ENCODE peak calls at places on chromosomes 11 and 22, in four cellular contexts. P, T, J and E are unnamed samples.

GRCh38 chr22:30925667-30926066 is 42.9 kb downstream of the MORC2 start:
- DNase-seq in P (no peak), J (no peak), T (no peak), E (no peak)

GRCh38 chr22:47835726-47836125 is 1073.3 kb downstream of the TBC1D22A start:
- DNase-seq in P (peak; percentile 18), J (peak; percentile 15), T (no peak), E (no peak)

GRCh38 chr11:62678770-62679696 is at the start of gene UBXN1:
- DNase-seq in P (peak; percentile 64), T (peak; percentile 92), J (peak; percentile 79), E (peak; percentile 96)

GRCh38 chr11:83317757-83318548 is 31.8 kb upstream of the CCDC90B start:
- DNase-seq in P (no peak), T (no peak), J (no peak), E (no peak)

GRCh38 chr11:19162946-19163345 is 38.8 kb downstream of the CSRP3 start:
- DNase-seq in T (no peak), P (no peak), J (no peak), E (no peak)

GRCh38 chr22:48980918-48981317 is 846.8 kb downstream of the BRD1 start:
- DNase-seq in J (no peak), T (no peak), P (no peak), E (no peak)

GRCh38 chr22:40416636-40417035 is 46.2 kb downstream of the SGSM3 start:
- DNase-seq in P (no peak), T (no peak), J (no peak), E (no peak)

GRCh38 chr22:39522567-39523300 is 2.4 kb downstream of the ATF4 start:
- DNase-seq in J (no peak), T (peak; percentile 32), P (no peak), E (no peak)

GRCh38 chr11:78313898-78314297 is 103.7 kb downstream of the GAB2 start:
- DNase-seq in J (no peak), P (no peak), T (no peak), E (peak; percentile 81)

GRCh38 chr22:27463121-27463520 is 338.4 kb downstream of the MN1 start:
- DNase-seq in P (no peak), T (no peak), J (no peak), E (no peak)

GRCh38 chr11:73551697-73552096 is 46.2 kb downstream of the FAM168A start:
- DNase-seq in J (no peak), T (no peak), P (no peak), E (no peak)

GRCh38 chr11:18676803-18677202 is 21.8 kb upstream of the TMEM86A start:
- DNase-seq in T (no peak), J (no peak), P (no peak), E (no peak)

GRCh38 chr11:96213500-96213899 is 129.5 kb downstream of the MAML2 start:
- DNase-seq in J (no peak), P (no peak), T (no peak), E (no peak)

GRCh38 chr22:45842141-45842831 is 134.7 kb downstream of the WNT7B start:
- DNase-seq in T (no peak), J (no peak), P (no peak), E (peak; percentile 17)

GRCh38 chr11:64834723-64835615 is 9.5 kb downstream of the CDC42BPG start:
- DNase-seq in P (no peak), J (no peak), T (peak; percentile 58), E (no peak)

GRCh38 chr22:47351836-47352579 is 589.6 kb downstream of the TBC1D22A start:
- DNase-seq in J (no peak), P (no peak), T (no peak), E (no peak)

GRCh38 chr11:87281496-87281895 is 243.8 kb downstream of the TMEM135 start:
- DNase-seq in J (peak; percentile 7), T (no peak), P (no peak), E (peak; percentile 36)

GRCh38 chr11:8006349-8006977 is 19.3 kb downstream of the EIF3F start:
- DNase-seq in T (peak; percentile 71), P (peak; percentile 54), J (peak; percentile 63), E (peak; percentile 57)

GRCh38 chr11:1564535-1565172 is 7.4 kb downstream of the DUSP8 start:
- DNase-seq in J (no peak), P (no peak), T (no peak), E (peak; percentile 43)

DNA sequence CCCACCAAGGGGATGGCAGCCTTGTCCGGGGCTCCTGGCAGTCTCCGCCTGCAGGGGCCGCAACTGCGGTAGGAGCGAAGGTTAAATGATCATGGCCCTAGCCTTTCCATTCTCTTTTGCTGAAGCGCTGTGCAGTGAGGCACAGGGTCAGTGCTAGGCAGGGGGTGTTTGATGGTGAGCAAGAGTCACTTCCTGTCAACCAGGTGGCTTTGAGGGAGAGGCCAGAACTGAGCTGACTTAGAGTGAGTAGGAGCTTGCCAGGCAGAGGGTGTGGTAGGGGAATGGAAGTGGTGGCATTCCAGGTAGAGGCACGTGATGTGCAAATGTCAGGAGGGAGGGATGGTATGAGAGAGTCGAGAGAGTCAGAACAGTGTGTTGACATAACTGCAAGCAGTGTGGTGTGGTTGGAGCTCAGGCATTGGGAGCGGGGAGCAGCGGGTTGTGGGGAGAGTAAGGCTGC is 33.1 kb downstream of the AMPD3 start:
- DNase-seq in P (peak; percentile 86), J (no peak), T (no peak), E (no peak)
- TF ChIP-seq POLR2A in P (no peak), J (no peak), T (no peak), E (no peak)

GRCh38 chr11:9738700-9739099 is 74.8 kb downstream of the SWAP70 start:
- DNase-seq in T (no peak), P (no peak), J (no peak), E (no peak)

GRCh38 chr11:9740202-9740881 is 76.5 kb downstream of the SWAP70 start:
- DNase-seq in T (no peak), P (no peak), J (no peak), E (no peak)

GRCh38 chr11:9738126-9738525 is 74.2 kb downstream of the SWAP70 start:
- DNase-seq in T (no peak), P (no peak), J (no peak), E (no peak)

GRCh38 chr11:9741260-9741659 is 77.4 kb downstream of the SWAP70 start:
- DNase-seq in T (no peak), J (no peak), P (no peak), E (no peak)

GRCh38 chr11:9739108-9739507 is 75.2 kb downstream of the SWAP70 start:
- DNase-seq in T (no peak), P (no peak), J (no peak), E (no peak)
- H3K4me3 ChIP-seq in T (no peak overlapping the region), P (no peak overlapping the region), J (no peak overlapping the region), E (no peak overlapping the region)

GRCh38 chr11:57764527-57764926 is 2.9 kb downstream of the CTNND1 start:
- DNase-seq in P (no peak), T (no peak), J (no peak), E (no peak)
- TF ChIP-seq MAX in P (no peak), T (no peak), J (no peak), E (no peak)

GRCh38 chr22:41957941-41958556 is 6.1 kb downstream of the SMIM45 start:
- DNase-seq in J (no peak), T (no peak), P (no peak), E (no peak)
- TF ChIP-seq POLR2A in J (no peak), T (no peak), P (no peak), E (no peak)

DNA sequence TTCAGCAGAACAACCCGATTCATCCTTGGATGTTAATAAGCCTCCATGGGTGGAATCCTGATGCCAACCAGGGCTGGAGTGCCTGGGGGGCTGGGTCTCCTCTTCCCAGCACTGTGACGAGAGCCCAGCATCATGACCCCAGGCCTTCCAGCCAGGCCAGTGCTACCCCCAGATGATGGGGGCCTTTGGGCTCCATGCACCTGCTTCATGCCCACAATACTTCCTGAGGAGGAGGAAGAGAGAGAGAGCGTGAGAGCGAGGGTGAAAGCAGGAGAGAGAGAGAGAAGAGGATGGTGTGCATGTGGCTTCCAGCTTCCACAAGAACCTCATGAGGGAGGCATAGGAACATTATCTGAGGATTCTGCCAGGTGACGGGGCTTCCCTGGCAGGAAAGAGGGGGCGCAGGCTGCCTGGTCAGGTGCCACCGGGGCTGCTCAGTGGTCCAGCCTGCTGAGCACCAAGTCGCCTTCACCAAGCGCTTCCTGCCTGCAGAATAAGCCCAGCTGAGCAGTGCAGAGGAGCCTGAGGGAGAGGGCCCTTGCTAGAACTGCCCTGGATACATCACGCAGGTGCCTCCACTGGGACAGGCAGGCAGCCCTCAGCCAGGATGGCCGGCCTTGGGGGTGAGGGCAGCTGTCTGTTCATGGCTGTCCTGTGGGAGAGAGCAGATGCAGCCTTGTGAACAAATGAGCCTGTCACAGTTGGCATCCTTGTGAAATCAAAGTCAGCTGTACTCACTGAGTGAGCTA is 243.3 kb upstream of the B3GAT1 start:
- DNase-seq in P (no peak), J (no peak), T (no peak), E (no peak)
- H3K4me3 ChIP-seq in P (no peak overlapping the region), J (no peak overlapping the region), T (no peak overlapping the region), E (no peak overlapping the region)

DNA sequence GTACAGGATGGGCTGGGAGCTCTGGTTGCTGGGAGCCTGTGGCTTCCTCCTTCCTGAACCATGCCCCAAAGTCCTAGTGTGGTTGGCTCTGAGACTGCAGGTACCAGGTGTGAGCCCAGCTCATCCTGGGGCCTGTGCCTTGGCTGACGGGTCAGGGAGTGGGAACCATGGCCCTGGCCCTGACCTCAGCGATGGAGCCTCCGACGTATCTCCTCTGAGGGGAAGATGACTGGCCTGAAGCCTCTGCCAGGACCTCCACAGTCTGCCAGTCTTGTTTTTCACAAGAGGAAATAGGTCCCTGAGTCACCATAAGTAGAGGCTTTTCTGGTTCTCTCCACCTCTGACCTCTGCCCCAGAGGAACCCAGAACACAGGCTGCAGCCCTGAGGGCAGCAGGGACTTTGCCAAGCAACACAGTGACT is 3.4 kb downstream of the RCE1 start:
- DNase-seq in T (no peak), P (no peak), J (no peak), E (no peak)
- TF ChIP-seq MAX in T (no peak), P (no peak), J (no peak), E (no peak)

GRCh38 chr22:19746726-19747125 is 13.9 kb upstream of the TBX1 start:
- DNase-seq in P (no peak), J (no peak), T (no peak), E (no peak)

GRCh38 chr22:19744350-19745006 is 16.1 kb upstream of the TBX1 start:
- DNase-seq in P (no peak), J (no peak), T (no peak), E (no peak)

GRCh38 chr22:19743626-19744025 is 17.0 kb upstream of the TBX1 start:
- DNase-seq in T (no peak), J (no peak), P (no peak), E (no peak)

GRCh38 chr22:19747574-19747973 is 13.0 kb upstream of the TBX1 start:
- DNase-seq in T (no peak), P (no peak), J (no peak), E (no peak)

GRCh38 chr22:19745155-19746133 is 15.1 kb upstream of the TBX1 start:
- DNase-seq in P (no peak), J (no peak), T (no peak), E (no peak)
- TF ChIP-seq POLR2A in P (no peak), J (no peak), T (no peak), E (no peak)

GRCh38 chr11:76208438-76208828 is 2.1 kb upstream of the WNT11 start:
- DNase-seq in P (no peak), T (no peak), J (no peak), E (no peak)

GRCh38 chr11:76209671-76209955 is 3.3 kb upstream of the WNT11 start:
- DNase-seq in J (no peak), T (no peak), P (no peak), E (peak; percentile 50)

GRCh38 chr11:76206327-76207081 is at the start of gene WNT11:
- DNase-seq in P (no peak), T (peak; percentile 40), J (no peak), E (peak; percentile 82)

GRCh38 chr11:76208829-76209670 is 2.7 kb upstream of the WNT11 start:
- DNase-seq in T (peak; percentile 83), J (peak; percentile 56), P (no peak), E (peak; percentile 84)

GRCh38 chr11:76207642-76208378 is 1.5 kb upstream of the WNT11 start:
- DNase-seq in J (peak; percentile 42), T (peak; percentile 89), P (peak; percentile 51), E (peak; percentile 87)
- H3K4me3 ChIP-seq in J (peak overlapping the region; percentile 61), T (peak overlapping the region; percentile 60), P (peak overlapping the region; percentile 41), E (peak overlapping the region; percentile 16)